ENCODE peak calls at places on chromosomes 3 and 15, in seven cellular contexts. One of them, this sample, is unnamed.

GRCh38 chr15:76730262-76730661 is 174.9 kb downstream of the SCAPER start:
- DNase-seq in K562: no peak
- DNase-seq in HCT116: no peak
- DNase-seq in GM12878: no peak
- DNase-seq in H1: no peak
- DNase-seq in HepG2: no peak
- DNase-seq in SK-N-SH: no peak
- DNase-seq in this sample: no peak

GRCh38 chr3:31908391-31909097 is 72.5 kb downstream of the OSBPL10 start:
- DNase-seq in HCT116: peak
- DNase-seq in H1: no peak
- DNase-seq in K562: no peak
- DNase-seq in GM12878: no peak
- DNase-seq in HepG2: peak
- DNase-seq in SK-N-SH: no peak
- DNase-seq in this sample: peak

GRCh38 chr3:195849322-195850074 is 37.8 kb upstream of the MUC4 start:
- DNase-seq in HepG2: peak
- DNase-seq in GM12878: no peak
- DNase-seq in SK-N-SH: no peak
- DNase-seq in H1: no peak
- DNase-seq in K562: no peak
- DNase-seq in HCT116: no peak
- DNase-seq in this sample: no peak

GRCh38 chr3:60424942-60425341 is 826.3 kb downstream of the FHIT start:
- DNase-seq in K562: no peak
- DNase-seq in HepG2: no peak
- DNase-seq in H1: no peak
- DNase-seq in GM12878: no peak
- DNase-seq in SK-N-SH: no peak
- DNase-seq in HCT116: no peak
- DNase-seq in this sample: no peak

GRCh38 chr3:133488785-133489367 is 84.6 kb upstream of the CDV3 start:
- DNase-seq in HepG2: peak
- DNase-seq in H1: no peak
- DNase-seq in SK-N-SH: no peak
- DNase-seq in HCT116: no peak
- DNase-seq in K562: no peak
- DNase-seq in GM12878: no peak
- DNase-seq in this sample: no peak

GRCh38 chr15:53522878-53523455 is 236.5 kb downstream of the WDR72 start:
- DNase-seq in GM12878: no peak
- DNase-seq in SK-N-SH: no peak
- DNase-seq in HCT116: no peak
- DNase-seq in K562: no peak
- DNase-seq in HepG2: no peak
- DNase-seq in H1: no peak
- DNase-seq in this sample: no peak

GRCh38 chr3:103341078-103341477 is 906.3 kb downstream of the ZPLD1 start:
- DNase-seq in HepG2: no peak
- DNase-seq in H1: no peak
- DNase-seq in SK-N-SH: no peak
- DNase-seq in K562: no peak
- DNase-seq in HCT116: no peak
- DNase-seq in GM12878: no peak
- DNase-seq in this sample: no peak

GRCh38 chr15:82298520-82298919 is 35.9 kb downstream of the SAXO2 start:
- DNase-seq in GM12878: no peak
- DNase-seq in K562: no peak
- DNase-seq in SK-N-SH: no peak
- DNase-seq in HepG2: no peak
- DNase-seq in HCT116: no peak
- DNase-seq in H1: no peak
- DNase-seq in this sample: no peak

GRCh38 chr3:53846134-53846850 is at the start of the genes CHDH and IL17RB:
- DNase-seq in HepG2: peak
- DNase-seq in HCT116: peak
- DNase-seq in H1: no peak
- DNase-seq in SK-N-SH: peak
- DNase-seq in K562: peak
- DNase-seq in GM12878: no peak
- DNase-seq in this sample: peak

GRCh38 chr3:94413721-94414106 is 350.9 kb downstream of the NSUN3 start:
- DNase-seq in HCT116: no peak
- DNase-seq in H1: no peak
- DNase-seq in HepG2: no peak
- DNase-seq in SK-N-SH: no peak
- DNase-seq in GM12878: no peak
- DNase-seq in K562: no peak
- DNase-seq in this sample: no peak

GRCh38 chr3:159252772-159253384 is 451.0 kb downstream of the MFSD1 start:
- DNase-seq in SK-N-SH: peak
- DNase-seq in K562: peak
- DNase-seq in GM12878: peak
- DNase-seq in HCT116: peak
- DNase-seq in H1: no peak
- DNase-seq in HepG2: peak
- DNase-seq in this sample: peak

GRCh38 chr15:68416158-68416535 is 15.8 kb downstream of the ITGA11 start:
- DNase-seq in K562: no peak
- DNase-seq in H1: peak
- DNase-seq in HepG2: no peak
- DNase-seq in SK-N-SH: no peak
- DNase-seq in HCT116: no peak
- DNase-seq in GM12878: no peak
- DNase-seq in this sample: no peak

GRCh38 chr15:66721501-66721937 is 19.5 kb downstream of the SMAD6 start:
- DNase-seq in HCT116: no peak
- DNase-seq in K562: peak
- DNase-seq in GM12878: no peak
- DNase-seq in H1: no peak
- DNase-seq in HepG2: no peak
- DNase-seq in SK-N-SH: no peak
- DNase-seq in this sample: no peak

GRCh38 chr15:32130823-32131222 is 100.5 kb downstream of the CHRNA7 start:
- DNase-seq in HepG2: no peak
- DNase-seq in GM12878: no peak
- DNase-seq in HCT116: no peak
- DNase-seq in H1: no peak
- DNase-seq in K562: no peak
- DNase-seq in SK-N-SH: no peak
- DNase-seq in this sample: no peak

GRCh38 chr3:23035927-23036640 is 167.0 kb upstream of the UBE2E2 start:
- DNase-seq in HepG2: peak
- DNase-seq in H1: no peak
- DNase-seq in HCT116: no peak
- DNase-seq in GM12878: no peak
- DNase-seq in K562: no peak
- DNase-seq in SK-N-SH: no peak
- DNase-seq in this sample: peak

GRCh38 chr3:124829819-124830554 is 57.2 kb downstream of the ITGB5 start:
- DNase-seq in GM12878: no peak
- DNase-seq in HepG2: peak
- DNase-seq in K562: no peak
- DNase-seq in SK-N-SH: no peak
- DNase-seq in H1: no peak
- DNase-seq in HCT116: no peak
- DNase-seq in this sample: no peak

GRCh38 chr3:105145516-105145915 is 221.2 kb upstream of the ALCAM start:
- DNase-seq in HCT116: no peak
- DNase-seq in K562: no peak
- DNase-seq in HepG2: no peak
- DNase-seq in H1: no peak
- DNase-seq in SK-N-SH: no peak
- DNase-seq in GM12878: no peak
- DNase-seq in this sample: no peak

DNA sequence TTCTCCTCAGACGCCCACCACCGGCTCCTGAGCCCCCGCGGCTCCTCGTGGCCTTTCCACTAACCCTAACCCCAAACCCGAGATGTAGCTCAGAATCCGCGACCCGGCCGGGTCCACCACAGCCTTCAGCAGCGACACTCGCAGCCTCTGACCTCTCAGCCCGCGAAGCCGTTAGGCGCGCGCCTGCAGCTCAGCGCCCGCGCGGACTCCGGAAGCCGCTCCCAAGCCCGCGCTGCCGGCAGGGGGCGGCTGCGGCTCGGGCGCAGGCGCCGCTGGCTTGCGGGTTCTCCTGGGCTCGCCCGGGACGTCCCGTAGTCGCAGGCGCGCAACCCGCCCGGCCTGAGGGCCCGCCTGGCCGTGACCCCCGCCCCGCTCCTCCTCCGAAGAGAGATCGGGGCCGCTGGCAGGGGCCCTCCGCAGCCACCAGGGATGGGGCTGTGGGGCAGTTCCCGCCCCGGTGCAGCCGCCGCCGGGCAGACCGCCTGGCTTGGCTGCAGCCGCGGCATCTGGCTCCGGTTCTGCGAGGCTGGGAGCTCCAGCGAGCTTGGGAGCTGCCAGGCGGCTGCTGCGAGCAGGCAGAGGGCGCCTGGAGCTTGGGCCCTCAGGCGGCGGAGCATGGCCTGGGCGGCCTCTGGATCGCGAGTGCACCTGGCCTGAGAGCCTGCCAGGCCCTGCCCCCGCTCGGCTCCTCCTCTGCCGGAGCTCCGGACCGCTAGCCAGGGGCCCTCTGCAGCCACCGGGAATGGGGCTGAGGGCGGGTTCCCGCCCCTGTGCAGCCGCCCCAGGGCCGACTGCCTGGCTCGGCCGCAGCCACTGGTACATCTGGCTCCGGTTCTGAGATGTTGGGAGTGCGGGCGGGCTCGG is 120.7 kb downstream of the LMLN start:
- DNase-seq in HepG2: peak
- DNase-seq in K562: peak
- DNase-seq in H1: peak
- DNase-seq in GM12878: no peak
- DNase-seq in HCT116: peak
- DNase-seq in SK-N-SH: peak
- DNase-seq in this sample: peak
- TF ChIP-seq JUND in HepG2: no peak
- TF ChIP-seq JUND in K562: peak
- TF ChIP-seq JUND in H1: no peak
- TF ChIP-seq JUND in GM12878: no peak
- TF ChIP-seq JUND in HCT116: no peak
- TF ChIP-seq JUND in SK-N-SH: no peak
- TF ChIP-seq JUND in this sample: no peak

GRCh38 chr3:156750191-156750873 is 75.8 kb upstream of the LEKR1 start:
- DNase-seq in SK-N-SH: no peak
- DNase-seq in HCT116: no peak
- DNase-seq in H1: no peak
- DNase-seq in GM12878: no peak
- DNase-seq in K562: no peak
- DNase-seq in HepG2: no peak
- DNase-seq in this sample: no peak
- TF ChIP-seq JUND in SK-N-SH: no peak
- TF ChIP-seq JUND in HCT116: no peak
- TF ChIP-seq JUND in H1: no peak
- TF ChIP-seq JUND in GM12878: no peak
- TF ChIP-seq JUND in K562: no peak
- TF ChIP-seq JUND in HepG2: no peak
- TF ChIP-seq JUND in this sample: no peak

GRCh38 chr3:50267280-50267913 is 1.6 kb upstream of the SEMA3B start:
- DNase-seq in HCT116: no peak
- DNase-seq in H1: peak
- DNase-seq in GM12878: no peak
- DNase-seq in K562: peak
- DNase-seq in HepG2: no peak
- DNase-seq in SK-N-SH: no peak
- DNase-seq in this sample: peak

GRCh38 chr3:50268276-50268675 is 671 bp upstream of the SEMA3B start:
- DNase-seq in SK-N-SH: no peak
- DNase-seq in GM12878: no peak
- DNase-seq in HepG2: no peak
- DNase-seq in HCT116: no peak
- DNase-seq in H1: no peak
- DNase-seq in K562: no peak
- DNase-seq in this sample: no peak

GRCh38 chr3:50269977-50270413 is 1.0 kb downstream of the SEMA3B start:
- DNase-seq in HCT116: no peak
- DNase-seq in K562: no peak
- DNase-seq in HepG2: no peak
- DNase-seq in H1: no peak
- DNase-seq in SK-N-SH: no peak
- DNase-seq in GM12878: no peak
- DNase-seq in this sample: no peak

GRCh38 chr3:50269460-50269859 is 513 bp downstream of the SEMA3B start:
- DNase-seq in HepG2: no peak
- DNase-seq in SK-N-SH: no peak
- DNase-seq in H1: no peak
- DNase-seq in HCT116: no peak
- DNase-seq in K562: no peak
- DNase-seq in GM12878: no peak
- DNase-seq in this sample: no peak

GRCh38 chr3:50268703-50269451 is at the start of gene SEMA3B:
- DNase-seq in GM12878: no peak
- DNase-seq in SK-N-SH: no peak
- DNase-seq in HepG2: peak
- DNase-seq in K562: no peak
- DNase-seq in H1: no peak
- DNase-seq in HCT116: no peak
- DNase-seq in this sample: no peak
- TF ChIP-seq JUND in GM12878: no peak
- TF ChIP-seq JUND in SK-N-SH: no peak
- TF ChIP-seq JUND in HepG2: no peak
- TF ChIP-seq JUND in K562: no peak
- TF ChIP-seq JUND in H1: no peak
- TF ChIP-seq JUND in HCT116: no peak
- TF ChIP-seq JUND in this sample: no peak

GRCh38 chr15:43514241-43515057 is 3.0 kb upstream of the MAP1A start:
- DNase-seq in HCT116: no peak
- DNase-seq in SK-N-SH: peak
- DNase-seq in K562: peak
- DNase-seq in GM12878: no peak
- DNase-seq in HepG2: peak
- DNase-seq in H1: peak
- DNase-seq in this sample: no peak
- TF ChIP-seq JUND in HCT116: no peak
- TF ChIP-seq JUND in SK-N-SH: no peak
- TF ChIP-seq JUND in K562: peak
- TF ChIP-seq JUND in GM12878: no peak
- TF ChIP-seq JUND in HepG2: no peak
- TF ChIP-seq JUND in H1: no peak
- TF ChIP-seq JUND in this sample: no peak

GRCh38 chr3:178302966-178303930 is 233.0 kb upstream of the KCNMB2 start:
- DNase-seq in K562: no peak
- DNase-seq in HCT116: no peak
- DNase-seq in GM12878: no peak
- DNase-seq in HepG2: no peak
- DNase-seq in H1: no peak
- DNase-seq in SK-N-SH: no peak
- DNase-seq in this sample: peak

GRCh38 chr3:178306427-178307115 is 229.7 kb upstream of the KCNMB2 start:
- DNase-seq in K562: no peak
- DNase-seq in HCT116: no peak
- DNase-seq in SK-N-SH: no peak
- DNase-seq in GM12878: no peak
- DNase-seq in H1: no peak
- DNase-seq in HepG2: no peak
- DNase-seq in this sample: no peak

GRCh38 chr3:178300441-178300959 is 235.7 kb upstream of the KCNMB2 start:
- DNase-seq in K562: peak
- DNase-seq in HepG2: no peak
- DNase-seq in HCT116: no peak
- DNase-seq in GM12878: no peak
- DNase-seq in SK-N-SH: no peak
- DNase-seq in H1: no peak
- DNase-seq in this sample: no peak

GRCh38 chr3:178308696-178309278 is 227.4 kb upstream of the KCNMB2 start:
- DNase-seq in GM12878: no peak
- DNase-seq in HCT116: no peak
- DNase-seq in HepG2: no peak
- DNase-seq in K562: no peak
- DNase-seq in SK-N-SH: no peak
- DNase-seq in H1: no peak
- DNase-seq in this sample: peak

GRCh38 chr3:178304758-178305157 is 231.5 kb upstream of the KCNMB2 start:
- DNase-seq in H1: no peak
- DNase-seq in HepG2: no peak
- DNase-seq in K562: no peak
- DNase-seq in GM12878: no peak
- DNase-seq in HCT116: no peak
- DNase-seq in SK-N-SH: no peak
- DNase-seq in this sample: no peak
- TF ChIP-seq JUND in H1: no peak
- TF ChIP-seq JUND in HepG2: no peak
- TF ChIP-seq JUND in K562: no peak
- TF ChIP-seq JUND in GM12878: no peak
- TF ChIP-seq JUND in HCT116: no peak
- TF ChIP-seq JUND in SK-N-SH: peak
- TF ChIP-seq JUND in this sample: no peak

This sample was measured in T47D.